ENCODE peak calls at places on chromosome 4, in five cellular contexts. E is T1000; J is NCI-H2081; K is stimulated activated CD4-positive, alpha-beta T cell treated with anti-CD3 and anti-CD28 coated beads, Interleukin-12 subunit alpha, Interleukin-12 subunit beta, amount 100 ng/mL, for 4 hours; O is T-helper 2 cell. C is an unnamed sample.

GRCh38 chr4:118954246-118954645 is 65.6 kb downstream of the SYNPO2 start:
- DNase-seq in J (no peak), O (no peak), E (no peak), K (no peak), C (no peak)

GRCh38 chr4:16222957-16223527 is 3.2 kb downstream of the TAPT1 start:
- DNase-seq in J (no peak), K (no peak), E (no peak), O (no peak), C (no peak)

GRCh38 chr4:3358660-3359059 is 65.8 kb downstream of the RGS12 start:
- DNase-seq in J (no peak), E (no peak), K (no peak), O (no peak), C (no peak)

GRCh38 chr4:151676301-151676700 is 84.5 kb downstream of the GATB start:
- DNase-seq in O (no peak), J (no peak), K (no peak), E (peak; percentile 17), C (no peak)

GRCh38 chr4:163395055-163395454 is 51.4 kb downstream of the NPY5R start:
- DNase-seq in J (no peak), K (no peak), E (no peak), O (no peak), C (no peak)

GRCh38 chr4:3059090-3059428 is 15.3 kb downstream of the HTT-AS start:
- DNase-seq in E (no peak), K (no peak), O (no peak), J (no peak), C (no peak)

GRCh38 chr4:8260656-8261111 is 8.9 kb upstream of the HTRA3 start:
- DNase-seq in J (peak; percentile 16), K (no peak), O (no peak), E (peak; percentile 54), C (no peak)

GRCh38 chr4:104064650-104065577 is 345.1 kb upstream of the TACR3 start:
- DNase-seq in O (no peak), E (peak; percentile 14), J (peak; percentile 58), K (no peak), C (peak; percentile 42)

GRCh38 chr4:183563874-183564273 is 59.0 kb downstream of the ING2 start:
- DNase-seq in K (no peak), O (no peak), J (no peak), E (no peak), C (no peak)

GRCh38 chr4:108560624-108561023 is 59.8 kb upstream of the RPL34 start:
- DNase-seq in E (no peak), O (no peak), J (no peak), K (no peak), C (no peak)

GRCh38 chr4:185265942-185266341 is 56.5 kb downstream of the SNX25 start:
- DNase-seq in O (no peak), E (no peak), K (no peak), J (no peak), C (no peak)

GRCh38 chr4:56728512-56728911 is 47.4 kb upstream of the HOPX start:
- DNase-seq in O (no peak), K (no peak), J (peak; percentile 19), E (no peak), C (peak; percentile 96)

GRCh38 chr4:66160606-66161005 is 490.3 kb upstream of the EPHA5 start:
- DNase-seq in K (no peak), O (no peak), E (no peak), J (no peak), C (no peak)

GRCh38 chr4:102285831-102286230 is 59.5 kb downstream of the SLC39A8 start:
- DNase-seq in O (no peak), E (no peak), J (no peak), K (no peak), C (no peak)

C was measured in left colon.